ENCODE peak calls at places on chromosomes 16 and 17, in nine cellular contexts. B is heart right ventricle; C is T-helper 17 cell; F is left lung; Z is GM12878; T is A549; R is GM23338; D is CD4-positive, CD25-positive, alpha-beta regulatory T cell; J is gastroesophageal sphincter. O is an unnamed sample.

GRCh38 chr17:42660692-42661345 is 1.7 kb downstream of the TUBG2 start:
- ATAC-seq in B (no peak), C (no peak), F (no peak), Z (no peak), T (peak), R (no peak), D (no peak), J (no peak), O (peak)

GRCh38 chr16:31439519-31439918 is 3.1 kb downstream of the ZNF843 start:
- ATAC-seq in B (no peak), C (no peak), F (no peak), Z (no peak), T (no peak), R (no peak), D (no peak), J (no peak), O (no peak)

GRCh38 chr16:75591001-75591852 is 25.0 kb downstream of the GABARAPL2 start:
- ATAC-seq in B (peak), C (no peak), F (peak), Z (no peak), T (no peak), R (no peak), D (no peak), J (peak), O (no peak)

GRCh38 chr17:73723317-73723716 is 79.1 kb upstream of the SDK2 start:
- ATAC-seq in B (no peak), C (no peak), F (no peak), Z (no peak), T (no peak), R (no peak), D (no peak), J (no peak), O (no peak)

GRCh38 chr17:74231846-74232713 is 18.7 kb downstream of the TTYH2 start:
- ATAC-seq in B (no peak), C (no peak), F (no peak), Z (no peak), T (no peak), R (no peak), D (no peak), J (no peak), O (no peak)

GRCh38 chr16:5200123-5200522 is 102.5 kb upstream of the EEF2KMT start:
- ATAC-seq in B (no peak), C (no peak), F (no peak), Z (no peak), T (peak), R (no peak), D (no peak), J (no peak), O (peak)

GRCh38 chr17:33667052-33667509 is 374.0 kb upstream of the ASIC2 start:
- ATAC-seq in B (no peak), C (peak), F (no peak), Z (peak), T (no peak), R (no peak), D (peak), J (no peak), O (no peak)

GRCh38 chr16:30009990-30010816 is 624 bp downstream of the DOC2A start:
- ATAC-seq in B (no peak), C (peak), F (no peak), Z (peak), T (no peak), R (peak), D (no peak), J (no peak), O (peak)

GRCh38 chr17:65504141-65504540 is 57.3 kb downstream of the AXIN2 start:
- ATAC-seq in B (no peak), C (no peak), F (no peak), Z (no peak), T (no peak), R (no peak), D (no peak), J (no peak), O (no peak)

GRCh38 chr17:71163121-71163812 is 957.6 kb upstream of the SOX9 start:
- ATAC-seq in B (no peak), C (no peak), F (peak), Z (no peak), T (no peak), R (no peak), D (no peak), J (no peak), O (no peak)

GRCh38 chr16:35391328-35391727 is 1931.9 kb downstream of the TP53TG3F start:
- ATAC-seq in B (no peak), C (no peak), F (peak), Z (peak), T (no peak), R (no peak), D (no peak), J (no peak), O (peak)

GRCh38 chr17:19487009-19487600 is 46.5 kb upstream of the SLC47A1 start:
- ATAC-seq in B (peak), C (no peak), F (no peak), Z (no peak), T (no peak), R (no peak), D (no peak), J (peak), O (peak)

GRCh38 chr16:89695086-89695874 is 6.2 kb downstream of the SPATA2L start:
- ATAC-seq in B (no peak), C (no peak), F (no peak), Z (no peak), T (peak), R (no peak), D (no peak), J (no peak), O (no peak)

GRCh38 chr17:4535667-4536258 is 19.4 kb downstream of the MYBBP1A start:
- ATAC-seq in B (no peak), C (no peak), F (no peak), Z (no peak), T (no peak), R (peak), D (no peak), J (no peak), O (no peak)

GRCh38 chr16:14344292-14344691 is 273.2 kb downstream of the MRTFB start:
- ATAC-seq in B (no peak), C (no peak), F (no peak), Z (no peak), T (peak), R (peak), D (no peak), J (no peak), O (no peak)

GRCh38 chr17:39277110-39277509 is 51.4 kb upstream of the STAC2 start:
- ATAC-seq in B (no peak), C (no peak), F (no peak), Z (peak), T (no peak), R (no peak), D (no peak), J (no peak), O (no peak)

GRCh38 chr17:73363788-73364522 is 52.2 kb upstream of the CDC42EP4 start:
- ATAC-seq in B (no peak), C (no peak), F (no peak), Z (peak), T (no peak), R (peak), D (no peak), J (no peak), O (no peak)

GRCh38 chr17:10062757-10063385 is 135.5 kb downstream of the GAS7 start:
- ATAC-seq in B (peak), C (peak), F (peak), Z (peak), T (no peak), R (no peak), D (no peak), J (no peak), O (peak)

GRCh38 chr17:75635610-75636202 is 2.5 kb downstream of the SMIM5 start:
- ATAC-seq in B (no peak), C (no peak), F (peak), Z (no peak), T (no peak), R (no peak), D (no peak), J (no peak), O (no peak)

GRCh38 chr17:6779411-6779810 is 3.4 kb downstream of the FBXO39 start:
- ATAC-seq in B (no peak), C (no peak), F (no peak), Z (no peak), T (no peak), R (no peak), D (no peak), J (no peak), O (no peak)

GRCh38 chr16:87207509-87207908 is 109.7 kb downstream of the C16orf95 start:
- ATAC-seq in B (peak), C (no peak), F (peak), Z (no peak), T (peak), R (no peak), D (no peak), J (peak), O (peak)

GRCh38 chr16:87921236-87921773 is 15.0 kb downstream of the CA5A start:
- ATAC-seq in B (no peak), C (no peak), F (no peak), Z (peak), T (no peak), R (peak), D (no peak), J (no peak), O (no peak)

GRCh38 chr17:67970783-67971182 is 25.5 kb downstream of the C17orf58 start:
- ATAC-seq in B (no peak), C (no peak), F (no peak), Z (no peak), T (no peak), R (no peak), D (no peak), J (no peak), O (no peak)

GRCh38 chr17:61507667-61508066 is 55.4 kb downstream of the TBX4 start:
- ATAC-seq in B (no peak), C (no peak), F (no peak), Z (no peak), T (no peak), R (no peak), D (no peak), J (no peak), O (no peak)

GRCh38 chr16:79600636-79601091 is at the start of gene MAF:
- ATAC-seq in B (peak), C (peak), F (peak), Z (peak), T (peak), R (peak), D (peak), J (peak), O (peak)

GRCh38 chr17:41339571-41340169 is 11.0 kb downstream of the KRT33A start:
- ATAC-seq in B (no peak), C (no peak), F (peak), Z (peak), T (no peak), R (no peak), D (no peak), J (no peak), O (peak)

GRCh38 chr17:51052235-51052634 is 68.4 kb downstream of the SPAG9 start:
- ATAC-seq in B (no peak), C (no peak), F (no peak), Z (no peak), T (no peak), R (no peak), D (no peak), J (no peak), O (no peak)

GRCh38 chr16:13923703-13924298 is 3.8 kb downstream of the ERCC4 start:
- ATAC-seq in B (no peak), C (no peak), F (no peak), Z (no peak), T (no peak), R (no peak), D (no peak), J (no peak), O (no peak)

GRCh38 chr16:66538910-66539309 is 11.0 kb downstream of the TK2 start:
- ATAC-seq in B (no peak), C (no peak), F (no peak), Z (no peak), T (no peak), R (no peak), D (no peak), J (no peak), O (no peak)

GRCh38 chr16:48365030-48365600 is 20.1 kb downstream of the SIAH1 start:
- ATAC-seq in B (no peak), C (no peak), F (peak), Z (no peak), T (peak), R (peak), D (no peak), J (no peak), O (peak)